ENCODE peak calls at places on chromosomes 3 and 15, in ten cellular contexts. I is activated CD4-positive, alpha-beta T cell treated with anti-CD3 and anti-CD28 coated beads, Interleukin-2, amount 50 U/mL, for 1 hour; K is cardiac muscle cell; S is activated CD8-positive, alpha-beta memory T cell treated with anti-CD3 and anti-CD28 coated beads, Interleukin-2, amount 50 U/mL, for 48 hours; C is left colon; X is K562; L is GM20000; V is HS-5; E is mammary epithelial cell; W is NCI-H1092 treated with DMSO at 0.1 percent for 48 hours. Y is an unnamed sample.

GRCh38 chr3:149623819-149624218 is 34.0 kb downstream of the WWTR1 start:
- DNase-seq in I (no peak), K (peak; percentile 60), S (no peak), C (no peak), X (no peak), L (no peak), V (no peak), E (no peak), W (no peak), Y (no peak)

GRCh38 chr15:41790756-41791546 is 16.7 kb downstream of the MAPKBP1 start:
- DNase-seq in I (no peak), K (peak; percentile 63), S (no peak), C (no peak), X (peak; percentile 78), L (no peak), V (peak; percentile 61), E (peak; percentile 80), W (no peak), Y (no peak)

GRCh38 chr3:150299221-150299620 is 108.9 kb upstream of the TSC22D2 start:
- DNase-seq in I (no peak), K (peak; percentile 38), S (no peak), C (no peak), X (no peak), L (no peak), V (no peak), E (no peak), W (no peak), Y (no peak)

GRCh38 chr3:78765671-78766485 is 1001.9 kb downstream of the ROBO1 start:
- DNase-seq in I (no peak), K (no peak), S (no peak), C (no peak), X (no peak), L (no peak), V (no peak), E (no peak), W (peak; percentile 76), Y (no peak)

GRCh38 chr3:146160964-146161724 is at the start of gene PLOD2:
- DNase-seq in I (no peak), K (peak; percentile 95), S (peak; percentile 58), C (peak; percentile 79), X (peak; percentile 11), L (peak; percentile 69), V (peak; percentile 88), E (peak; percentile 81), W (no peak), Y (no peak)

GRCh38 chr3:133712017-133712416 is 34.2 kb upstream of the TF start:
- DNase-seq in I (no peak), K (no peak), S (no peak), C (no peak), X (no peak), L (no peak), V (no peak), E (no peak), W (no peak), Y (no peak)

GRCh38 chr3:156997351-156997750 is 162.6 kb downstream of the CCNL1 start:
- DNase-seq in I (no peak), K (peak; percentile 48), S (no peak), C (no peak), X (no peak), L (no peak), V (no peak), E (peak; percentile 43), W (no peak), Y (no peak)

GRCh38 chr15:61684749-61685467 is 375.3 kb downstream of the VPS13C start:
- DNase-seq in I (no peak), K (no peak), S (no peak), C (no peak), X (no peak), L (no peak), V (no peak), E (no peak), W (no peak), Y (no peak)

GRCh38 chr3:162547321-162547720 is 1050.7 kb downstream of the OTOL1 start:
- DNase-seq in I (no peak), K (no peak), S (no peak), C (no peak), X (no peak), L (no peak), V (no peak), E (no peak), W (no peak), Y (no peak)

Y was measured in epithelial cell of prostate.